ENCODE peak calls at places on chromosome 3, in eight cellular contexts. Z is NCI-H69, U is left colon, A is amniotic stem cell, K is fibroblast of gingiva, D is cardiac muscle cell, T is head of caudate nucleus, R is iPS DF 19.7. Y is an unnamed sample.

GRCh38 chr3:56885879-56886647 is 84.3 kb upstream of the ARHGEF3 start:
- DNase-seq in Z (no peak), D (no peak), K (no peak), T (no peak), U (no peak), A (no peak), R (no peak), Y (no peak)

GRCh38 chr3:36905545-36905944 is 39.3 kb downstream of the TRANK1 start:
- DNase-seq in A (no peak), D (no peak), R (no peak), U (no peak), Z (no peak), T (no peak), K (no peak), Y (no peak)

GRCh38 chr3:2206536-2206935 is 107.9 kb downstream of the CNTN4 start:
- DNase-seq in R (no peak), Z (no peak), T (no peak), D (no peak), A (no peak), K (no peak), U (no peak), Y (no peak)

GRCh38 chr3:146184616-146185015 is 23.6 kb upstream of the PLOD2 start:
- DNase-seq in Z (peak), D (peak), T (no peak), A (no peak), U (no peak), K (no peak), R (no peak), Y (no peak)

GRCh38 chr3:192188218-192188835 is 539.0 kb downstream of the FGF12 start:
- DNase-seq in U (peak), Z (peak), K (no peak), T (no peak), A (no peak), R (no peak), D (peak), Y (peak)

GRCh38 chr3:187921391-187921790 is 176.1 kb upstream of the BCL6 start:
- DNase-seq in R (no peak), Z (no peak), D (no peak), K (no peak), A (no peak), T (no peak), U (no peak), Y (no peak)

GRCh38 chr3:194964809-194965208 is 279.1 kb downstream of the FAM43A start:
- DNase-seq in K (no peak), A (no peak), T (no peak), D (no peak), U (no peak), R (no peak), Z (peak), Y (no peak)

GRCh38 chr3:164144824-164145223 is 933.5 kb downstream of the SI start:
- DNase-seq in D (no peak), Z (no peak), U (no peak), T (no peak), A (no peak), R (no peak), K (no peak), Y (no peak)

GRCh38 chr3:31900583-31900982 is 80.5 kb downstream of the OSBPL10 start:
- DNase-seq in U (no peak), K (no peak), D (no peak), R (no peak), Z (no peak), T (no peak), A (no peak), Y (no peak)

GRCh38 chr3:188452158-188452772 is 298.3 kb downstream of the LPP start:
- DNase-seq in K (no peak), U (no peak), R (no peak), T (no peak), D (no peak), Z (no peak), A (no peak), Y (no peak)

GRCh38 chr3:168424059-168424765 is 328.5 kb upstream of the GOLIM4 start:
- DNase-seq in D (no peak), Z (no peak), A (peak), T (no peak), K (peak), U (no peak), R (no peak), Y (no peak)

GRCh38 chr3:195260286-195260905 is 10.6 kb downstream of the XXYLT1 start:
- DNase-seq in T (peak), R (no peak), Z (peak), K (no peak), U (peak), D (no peak), A (no peak), Y (peak)

GRCh38 chr3:16402451-16402850 is 111.0 kb downstream of the RFTN1 start:
- DNase-seq in A (peak), Z (no peak), U (no peak), R (no peak), T (no peak), K (peak), D (peak), Y (no peak)

GRCh38 chr3:18111702-18112311 is 313.3 kb downstream of the SATB1 start:
- DNase-seq in U (no peak), D (peak), A (peak), T (no peak), R (no peak), Z (peak), K (peak), Y (no peak)

GRCh38 chr3:125128861-125129501 is 73.2 kb upstream of the HEG1 start:
- DNase-seq in R (no peak), D (peak), A (peak), U (no peak), Z (no peak), T (no peak), K (peak), Y (no peak)

GRCh38 chr3:108804437-108804836 is 18.1 kb upstream of the TRAT1 start:
- DNase-seq in Z (no peak), R (no peak), D (no peak), A (no peak), U (no peak), K (no peak), T (no peak), Y (no peak)

GRCh38 chr3:169448501-169448900 is 215.0 kb downstream of the MECOM start:
- DNase-seq in D (peak), T (no peak), K (no peak), U (no peak), Z (no peak), R (no peak), A (no peak), Y (no peak)

GRCh38 chr3:24477090-24477656 is 17.5 kb downstream of the THRB start:
- DNase-seq in K (no peak), T (no peak), Z (peak), A (no peak), R (no peak), U (no peak), D (no peak), Y (no peak)

GRCh38 chr3:100709840-100710235 is 544 bp downstream of the TFG start:
- DNase-seq in K (peak), U (peak), T (peak), Z (peak), R (no peak), D (peak), A (no peak), Y (peak)

GRCh38 chr3:13494463-13495350 is 14.6 kb downstream of the HDAC11 start:
- DNase-seq in Z (peak), T (peak), D (peak), R (no peak), U (no peak), A (no peak), K (peak), Y (peak)

GRCh38 chr3:121651684-121652083 is 9.0 kb downstream of the HCLS1 start:
- DNase-seq in U (no peak), A (no peak), T (no peak), D (peak), R (no peak), Z (peak), K (peak), Y (no peak)

GRCh38 chr3:47266709-47267489 is 15.7 kb downstream of the KIF9 start:
- DNase-seq in Z (peak), T (peak), D (peak), A (no peak), K (peak), R (no peak), U (peak), Y (peak)

GRCh38 chr3:62277986-62278385 is 95.4 kb downstream of the FEZF2 start:
- DNase-seq in Z (peak), A (no peak), T (no peak), K (no peak), R (no peak), U (no peak), D (peak), Y (no peak)

GRCh38 chr3:178236555-178237277 is 299.5 kb upstream of the KCNMB2 start:
- DNase-seq in U (no peak), K (peak), R (no peak), D (peak), Z (no peak), A (no peak), T (no peak), Y (no peak)

GRCh38 chr3:134839990-134840389 is 44.9 kb downstream of the EPHB1 start:
- DNase-seq in K (no peak), D (no peak), Z (no peak), A (no peak), T (no peak), U (no peak), R (no peak), Y (no peak)

GRCh38 chr3:125057186-125057850 is 1.5 kb upstream of the HEG1 start:
- DNase-seq in R (no peak), K (peak), T (no peak), Z (no peak), D (peak), A (peak), U (no peak), Y (no peak)

GRCh38 chr3:184259878-184260570 is 1.3 kb downstream of the CAMK2N2 start:
- DNase-seq in Z (peak), T (no peak), K (no peak), D (peak), A (no peak), U (peak), R (no peak), Y (peak)

GRCh38 chr3:166560253-166560652 is 723.0 kb upstream of the BCHE start:
- DNase-seq in D (no peak), K (no peak), T (no peak), U (no peak), Z (peak), R (peak), A (no peak), Y (no peak)

GRCh38 chr3:53566450-53567145 is 72.2 kb downstream of the CACNA1D start:
- DNase-seq in K (no peak), Z (no peak), T (no peak), U (no peak), A (no peak), D (no peak), R (no peak), Y (no peak)

GRCh38 chr3:61683409-61684261 is 122.3 kb downstream of the PTPRG start:
- DNase-seq in D (no peak), U (no peak), R (no peak), K (peak), T (no peak), Z (peak), A (no peak), Y (no peak)

GRCh38 chr3:51391566-51392300 is 648 bp downstream of the RBM15B start:
- DNase-seq in A (no peak), K (peak), T (no peak), R (no peak), D (peak), U (peak), Z (peak), Y (no peak)

GRCh38 chr3:66011098-66011655 is 27.5 kb downstream of the MAGI1 start:
- DNase-seq in U (no peak), K (no peak), T (no peak), D (no peak), A (no peak), R (peak), Z (no peak), Y (no peak)

GRCh38 chr3:157082305-157082981 is 77.5 kb downstream of the CCNL1 start:
- DNase-seq in Z (no peak), T (peak), U (no peak), R (no peak), D (peak), K (peak), A (no peak), Y (no peak)

GRCh38 chr3:15440891-15441290 is 13.5 kb downstream of the EAF1 start:
- DNase-seq in K (peak), T (no peak), R (no peak), A (no peak), U (no peak), Z (no peak), D (peak), Y (peak)

GRCh38 chr3:185187391-185187790 is 34.5 kb upstream of the C3orf70 start:
- DNase-seq in T (no peak), D (no peak), K (no peak), R (no peak), A (no peak), Z (no peak), U (no peak), Y (no peak)

GRCh38 chr3:193782280-193782654 is 189.3 kb downstream of the OPA1 start:
- DNase-seq in A (no peak), R (no peak), T (no peak), K (no peak), Z (no peak), D (no peak), U (peak), Y (no peak)

Y was measured in testis.